ENCODE peak calls at places on chromosome 11, in six cellular contexts. P is neural progenitor cell, V is HCT116, D is hepatocyte, E is SK-N-SH, L is GM23248. R is an unnamed sample.

GRCh38 chr11:13210424-13210823 is 67.2 kb upstream of the BMAL1 start:
- DNase-seq in E (peak), V (peak), L (peak), P (peak), D (peak), R (peak)

GRCh38 chr11:95299078-95299611 is 68.1 kb upstream of the SESN3 start:
- DNase-seq in P (no peak), L (peak), E (no peak), D (no peak), V (no peak), R (no peak)

GRCh38 chr11:126430581-126431320 is 75.3 kb downstream of the ST3GAL4 start:
- DNase-seq in V (no peak), D (no peak), E (no peak), P (no peak), L (peak), R (no peak)

GRCh38 chr11:71425851-71426250 is 22.3 kb downstream of the DHCR7 start:
- DNase-seq in E (no peak), P (no peak), V (no peak), D (no peak), L (peak), R (no peak)

GRCh38 chr11:130403301-130403804 is 25.1 kb downstream of the ADAMTS8 start:
- DNase-seq in P (no peak), L (peak), V (no peak), D (peak), E (no peak), R (no peak)

GRCh38 chr11:27118371-27118770 is 77.8 kb downstream of the BBOX1 start:
- DNase-seq in D (no peak), V (no peak), P (no peak), E (no peak), L (peak), R (no peak)

GRCh38 chr11:132352497-132352896 is 982.1 kb downstream of the NTM start:
- DNase-seq in V (no peak), E (no peak), D (no peak), L (no peak), P (no peak), R (no peak)

GRCh38 chr11:125165664-125166346 is 1.3 kb downstream of the PKNOX2 start:
- DNase-seq in P (peak), D (peak), L (peak), E (no peak), V (no peak), R (no peak)

GRCh38 chr11:64306876-64307622 is 1.7 kb downstream of the ESRRA start:
- DNase-seq in P (peak), E (no peak), V (no peak), L (peak), D (peak), R (no peak)

GRCh38 chr11:46611526-46612304 is 5.3 kb downstream of the HARBI1 start:
- DNase-seq in D (no peak), E (no peak), P (no peak), L (no peak), V (no peak), R (no peak)

GRCh38 chr11:6505577-6506240 is 8.6 kb downstream of the DNHD1 start:
- DNase-seq in E (peak), L (peak), P (peak), V (peak), D (peak), R (peak)

GRCh38 chr11:108569896-108570295 is 23.7 kb downstream of the EXPH5 start:
- DNase-seq in P (no peak), L (no peak), D (no peak), V (no peak), E (no peak), R (no peak)

GRCh38 chr11:17887779-17888178 is 125.1 kb downstream of the SERGEF start:
- DNase-seq in L (no peak), D (no peak), V (no peak), E (no peak), P (peak), R (no peak)

GRCh38 chr11:11862995-11863394 is 21.2 kb downstream of the USP47 start:
- DNase-seq in D (no peak), L (no peak), E (no peak), V (no peak), P (no peak), R (no peak)

GRCh38 chr11:120331301-120331966 is 4.8 kb upstream of the ARHGEF12 start:
- DNase-seq in P (no peak), L (peak), E (no peak), D (no peak), V (no peak), R (no peak)

GRCh38 chr11:64239662-64240466 is 1.0 kb upstream of the FKBP2 start:
- DNase-seq in D (no peak), P (no peak), V (no peak), L (no peak), E (no peak), R (no peak)

GRCh38 chr11:13140028-13140870 is 131.1 kb downstream of the RASSF10 start:
- DNase-seq in L (peak), V (no peak), D (peak), E (no peak), P (no peak), R (no peak)

GRCh38 chr11:123653997-123654565 is 343 bp downstream of the SCN3B start:
- DNase-seq in P (peak), L (peak), E (peak), V (no peak), D (peak), R (peak)

GRCh38 chr11:11816511-11817319 is 25.1 kb upstream of the USP47 start:
- DNase-seq in E (no peak), D (no peak), L (peak), P (no peak), V (no peak), R (no peak)

GRCh38 chr11:109914809-109915653 is 178.2 kb upstream of the ZC3H12C start:
- DNase-seq in E (no peak), L (peak), P (no peak), V (no peak), D (no peak), R (no peak)

GRCh38 chr11:43327987-43328386 is 16.2 kb downstream of the API5 start:
- DNase-seq in L (peak), P (no peak), V (no peak), E (no peak), D (peak), R (no peak)

GRCh38 chr11:27276141-27276540 is 86.9 kb downstream of the CCDC34 start:
- DNase-seq in L (no peak), D (no peak), V (no peak), E (no peak), P (no peak), R (no peak)

GRCh38 chr11:95140397-95141030 is 50.9 kb downstream of the ENDOD1 start:
- DNase-seq in V (no peak), E (no peak), L (peak), D (no peak), P (no peak), R (no peak)

GRCh38 chr11:68497761-68498160 is 37.2 kb downstream of the PPP6R3 start:
- DNase-seq in L (no peak), V (no peak), E (no peak), P (no peak), D (no peak), R (no peak)

GRCh38 chr11:118998822-118999221 is 884 bp downstream of the CENATAC start:
- DNase-seq in P (peak), D (peak), V (peak), E (no peak), L (peak), R (no peak)

GRCh38 chr11:57299150-57299737 is 25.5 kb downstream of the TNKS1BP1 start:
- DNase-seq in P (no peak), E (no peak), V (no peak), D (no peak), L (no peak), R (no peak)

GRCh38 chr11:114340311-114341131 is 44.3 kb downstream of the NNMT start:
- DNase-seq in P (peak), V (peak), E (peak), L (peak), D (peak), R (peak)

GRCh38 chr11:78030429-78031325 is 7.6 kb upstream of the KCTD14 start:
- DNase-seq in P (peak), V (no peak), D (peak), L (peak), E (peak), R (no peak)

GRCh38 chr11:97109078-97109477 is 719.3 kb downstream of the JRKL start:
- DNase-seq in L (no peak), P (no peak), E (no peak), D (no peak), V (no peak), R (peak)

GRCh38 chr11:93952082-93952780 is 68.9 kb upstream of the HEPHL1 start:
- DNase-seq in D (peak), P (no peak), E (no peak), L (no peak), V (no peak), R (peak)

GRCh38 chr11:68371176-68372041 is 59.0 kb downstream of the LRP5 start:
- DNase-seq in D (peak), E (no peak), P (no peak), V (no peak), L (peak), R (peak)

GRCh38 chr11:1844221-1845094 is 5.7 kb downstream of the TNNI2 start:
- DNase-seq in D (peak), L (no peak), E (peak), P (no peak), V (no peak), R (no peak)
- TF ChIP-seq EZH2phosphoT487 in D (no peak), L (no peak), E (no peak), P (no peak), V (no peak), R (no peak)

GRCh38 chr11:59559886-59560285 is 48.5 kb downstream of the OR4D9 start:
- DNase-seq in L (no peak), E (peak), P (peak), V (no peak), D (no peak), R (no peak)
- TF ChIP-seq EZH2phosphoT487 in L (no peak), E (no peak), P (no peak), V (no peak), D (no peak), R (no peak)

GRCh38 chr11:116472661-116473060 is 300.1 kb downstream of the BUD13 start:
- DNase-seq in E (no peak), V (no peak), P (no peak), D (peak), L (no peak), R (no peak)
- TF ChIP-seq EZH2phosphoT487 in E (no peak), V (no peak), P (no peak), D (no peak), L (no peak), R (no peak)

GRCh38 chr11:128776088-128776433 is 82.2 kb downstream of the FLI1 start:
- DNase-seq in E (no peak), P (no peak), L (no peak), D (no peak), V (no peak), R (no peak)
- TF ChIP-seq EZH2phosphoT487 in E (no peak), P (no peak), L (no peak), D (no peak), V (no peak), R (no peak)

GRCh38 chr11:89495951-89496350 is 4.8 kb upstream of the NOX4 start:
- DNase-seq in P (peak), E (no peak), D (peak), V (no peak), L (peak), R (no peak)
- TF ChIP-seq EZH2phosphoT487 in P (no peak), E (no peak), D (no peak), V (no peak), L (no peak), R (no peak)

DNA sequence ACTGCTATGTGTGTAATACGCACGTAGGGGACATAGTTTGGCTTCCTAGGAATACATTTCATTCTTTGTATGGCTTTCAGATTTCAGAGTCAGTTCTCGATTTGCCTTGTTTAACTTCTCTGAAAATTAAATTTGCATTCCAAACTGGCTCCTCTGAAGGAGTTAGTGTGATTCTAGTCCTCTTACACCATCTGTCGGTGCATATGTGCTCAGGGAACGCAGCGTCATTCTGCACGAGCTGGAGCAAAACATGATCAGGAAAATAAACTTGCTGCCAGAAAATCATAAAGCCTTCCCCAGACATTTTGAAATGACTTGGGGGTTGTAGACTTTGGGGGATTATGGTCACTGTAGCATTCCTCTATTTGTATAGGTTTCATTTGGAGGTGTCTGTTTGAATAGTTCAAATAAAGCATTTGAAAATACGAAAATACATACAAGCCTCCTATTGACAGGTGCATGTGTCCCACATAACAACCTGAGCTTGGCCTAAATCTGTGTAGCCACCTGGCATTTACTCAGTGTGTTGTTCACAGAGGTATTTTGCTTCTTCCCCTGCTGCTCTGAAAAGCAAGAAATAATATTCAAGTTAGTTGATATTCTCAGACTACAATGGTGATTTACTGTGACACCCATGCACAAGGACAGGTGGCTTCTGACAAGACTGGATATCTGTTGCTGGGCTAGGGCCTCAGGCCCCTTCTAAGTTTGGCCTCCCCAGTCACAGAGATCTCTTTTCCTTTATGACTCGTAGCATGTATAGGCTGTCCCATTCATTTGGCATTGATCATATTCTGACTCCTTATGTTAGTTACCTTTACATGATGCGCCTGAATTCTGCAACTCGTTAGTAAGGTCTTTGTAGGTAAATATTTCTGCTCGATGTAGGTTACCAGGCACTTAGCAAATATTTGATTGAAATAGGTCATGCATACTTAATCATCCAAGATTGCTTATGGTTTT is 81.6 kb upstream of the SORL1-AS1 start:
- DNase-seq in L (peak), V (no peak), E (no peak), D (no peak), P (no peak), R (no peak)
- TF ChIP-seq EZH2phosphoT487 in L (no peak), V (no peak), E (no peak), D (no peak), P (no peak), R (no peak)

GRCh38 chr11:69533296-69534165 is 52.1 kb downstream of the LINC01488 start:
- DNase-seq in V (no peak), P (no peak), D (no peak), E (no peak), L (no peak), R (no peak)

GRCh38 chr11:69531071-69531716 is 49.7 kb downstream of the LINC01488 start:
- DNase-seq in V (no peak), L (no peak), D (no peak), E (no peak), P (no peak), R (no peak)

GRCh38 chr11:69529001-69529400 is 47.5 kb downstream of the LINC01488 start:
- DNase-seq in L (no peak), D (no peak), E (no peak), V (no peak), P (no peak), R (no peak)

GRCh38 chr11:69531717-69532088 is 50.2 kb downstream of the LINC01488 start:
- DNase-seq in P (no peak), E (no peak), D (no peak), L (no peak), V (no peak), R (no peak)

GRCh38 chr11:69530278-69531070 is 49.0 kb downstream of the LINC01488 start:
- DNase-seq in E (no peak), V (no peak), P (no peak), L (no peak), D (no peak), R (no peak)
- TF ChIP-seq EZH2phosphoT487 in E (no peak), V (no peak), P (no peak), L (no peak), D (no peak), R (no peak)

GRCh38 chr11:65442952-65443351 is 20.4 kb downstream of the NEAT1 start:
- DNase-seq in V (no peak), P (no peak), L (peak), E (no peak), D (no peak), R (no peak)
- TF ChIP-seq EZH2phosphoT487 in V (no peak), P (no peak), L (no peak), E (no peak), D (no peak), R (no peak)

GRCh38 chr11:134261626-134262488 is 8.5 kb downstream of the ACAD8 start:
- DNase-seq in D (peak), E (peak), P (peak), V (peak), L (peak), R (peak)
- TF ChIP-seq EZH2phosphoT487 in D (no peak), E (no peak), P (no peak), V (no peak), L (no peak), R (no peak)

GRCh38 chr11:34053161-34053686 is 1.7 kb downstream of the CAPRIN1 start:
- DNase-seq in P (peak), V (no peak), D (peak), L (peak), E (peak), R (peak)
- TF ChIP-seq EZH2phosphoT487 in P (no peak), V (no peak), D (no peak), L (no peak), E (no peak), R (no peak)